ENCODE peak calls at places on chromosome 6, in six cellular contexts. N is psoas muscle, W is WTC11, D is endothelial cell, S is ovary, B is neural crest cell. O is an unnamed sample.

GRCh38 chr6:56243518-56244070 is 3.8 kb downstream of the COL21A1 start:
- DNase-seq in D (no peak), N (no peak), W (no peak), S (no peak), B (no peak), O (no peak)

GRCh38 chr6:94443701-94444100 is 1024.3 kb upstream of the EPHA7 start:
- DNase-seq in N (no peak), S (no peak), D (no peak), W (no peak), B (no peak), O (no peak)

GRCh38 chr6:139482184-139482751 is 107.8 kb upstream of the CITED2 start:
- DNase-seq in N (no peak), W (no peak), S (no peak), B (no peak), D (no peak), O (no peak)

GRCh38 chr6:5053038-5053437 is 32.1 kb upstream of the PPP1R3G start:
- DNase-seq in D (no peak), N (no peak), S (no peak), W (no peak), B (no peak), O (no peak)

GRCh38 chr6:117399924-117400323 is 25.8 kb downstream of the ROS1 start:
- DNase-seq in N (no peak), D (no peak), W (no peak), B (no peak), S (no peak), O (no peak)

GRCh38 chr6:13431861-13432465 is 55.4 kb downstream of the GFOD1 start:
- DNase-seq in N (no peak), S (no peak), W (no peak), B (no peak), D (no peak), O (no peak)

GRCh38 chr6:154593122-154593521 is 82.6 kb upstream of the CNKSR3 start:
- DNase-seq in B (no peak), D (no peak), N (no peak), W (no peak), S (no peak), O (no peak)

GRCh38 chr6:158629376-158630221 is 14.9 kb downstream of the DYNLT1 start:
- DNase-seq in B (no peak), N (peak; percentile 39), D (no peak), S (peak; percentile 23), W (peak; percentile 57), O (no peak)

GRCh38 chr6:107845777-107846176 is 21.7 kb upstream of the SCML4 start:
- DNase-seq in N (no peak), D (no peak), S (no peak), B (no peak), W (no peak), O (no peak)

GRCh38 chr6:117352466-117353081 is 73.2 kb downstream of the ROS1 start:
- DNase-seq in S (no peak), W (no peak), D (no peak), B (no peak), N (no peak), O (no peak)

GRCh38 chr6:48826884-48827701 is 636.0 kb downstream of the MMUT start:
- DNase-seq in D (no peak), S (no peak), N (no peak), W (no peak), B (no peak), O (peak; percentile 85)

GRCh38 chr6:126539022-126539421 is 199.1 kb downstream of the CENPW start:
- DNase-seq in S (no peak), D (no peak), N (no peak), W (no peak), B (no peak), O (no peak)

GRCh38 chr6:90429713-90430112 is 133.1 kb upstream of the BACH2 start:
- DNase-seq in B (no peak), S (no peak), D (no peak), W (no peak), N (no peak), O (no peak)

GRCh38 chr6:98724537-98724936 is 109.8 kb upstream of the POU3F2 start:
- DNase-seq in D (no peak), W (no peak), B (no peak), S (no peak), N (no peak), O (peak; percentile 23)

GRCh38 chr6:26311012-26311384 is 54.0 kb upstream of the BTN3A2 start:
- DNase-seq in N (no peak), B (no peak), S (peak; percentile 42), W (peak; percentile 51), D (no peak), O (no peak)

GRCh38 chr6:11197175-11197535 is 35.3 kb downstream of the NEDD9 start:
- DNase-seq in N (no peak), S (no peak), W (no peak), D (no peak), B (no peak), O (peak; percentile 95)

GRCh38 chr6:132369526-132369925 is 31.7 kb downstream of the MOXD1 start:
- DNase-seq in B (no peak), S (no peak), W (no peak), N (no peak), D (no peak), O (no peak)

GRCh38 chr6:108477034-108477433 is 83.7 kb upstream of the FOXO3 start:
- DNase-seq in D (no peak), S (no peak), N (no peak), B (no peak), W (no peak), O (no peak)

GRCh38 chr6:53300656-53301551 is 47.8 kb downstream of the ELOVL5 start:
- DNase-seq in D (no peak), W (no peak), N (no peak), S (no peak), B (no peak), O (peak; percentile 73)

GRCh38 chr6:113763883-113764282 is 93.3 kb upstream of the MARCKS start:
- DNase-seq in B (no peak), S (no peak), D (no peak), W (no peak), N (no peak), O (no peak)

DNA sequence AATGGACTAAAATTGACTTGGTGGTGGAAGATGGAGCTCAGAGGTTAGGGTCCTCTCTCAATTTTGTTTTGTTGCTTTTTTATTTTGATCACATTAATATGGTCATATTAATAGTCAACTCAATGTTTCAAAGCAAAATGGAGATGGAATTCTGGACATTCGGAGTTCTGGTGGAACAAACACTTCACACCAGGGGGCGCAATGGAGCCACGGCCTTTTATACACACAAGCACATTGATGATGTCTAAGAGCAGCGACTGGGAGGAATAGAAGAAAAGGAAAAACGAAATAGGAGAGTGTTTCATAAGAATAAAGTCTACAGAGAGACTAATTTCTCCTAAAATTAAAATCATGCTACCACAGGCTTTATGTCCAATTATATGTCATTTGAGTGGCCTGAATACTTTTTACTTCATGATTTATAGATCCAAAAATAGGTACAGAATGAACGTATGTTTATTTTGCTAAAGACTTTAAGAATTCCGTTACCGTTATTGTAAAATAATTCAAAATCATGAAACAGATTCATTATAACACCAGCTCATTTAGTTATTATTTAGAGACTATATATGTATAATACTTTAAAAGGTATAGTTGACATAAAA is 197.6 kb upstream of the SASH1 start:
- DNase-seq in S (peak; percentile 70), N (peak; percentile 75), W (peak; percentile 78), B (peak; percentile 87), D (peak; percentile 73), O (no peak)
- TF ChIP-seq CTCF in S (peak; percentile 43), N (peak; percentile 78), W (peak; percentile 82), B (peak; percentile 91), D (peak; percentile 81), O (peak; percentile 89)

GRCh38 chr6:21594427-21595264 is 1.1 kb downstream of the SOX4 start:
- DNase-seq in D (peak; percentile 38), W (peak; percentile 21), S (peak; percentile 62), B (peak; percentile 26), N (peak; percentile 56), O (no peak)
- TF ChIP-seq CTCF in D (no peak), W (no peak), S (no peak), B (no peak), N (no peak), O (no peak)

GRCh38 chr6:100116409-100117194 is 122.6 kb upstream of the MCHR2 start:
- DNase-seq in B (peak; percentile 38), N (no peak), D (peak; percentile 55), S (no peak), W (peak; percentile 43), O (peak; percentile 52)
- TF ChIP-seq CTCF in B (peak; percentile 90), N (peak; percentile 77), D (peak; percentile 64), S (no peak), W (peak; percentile 58), O (peak; percentile 81)

GRCh38 chr6:168031411-168032382 is 34.2 kb downstream of the KIF25 start:
- DNase-seq in N (no peak), S (no peak), W (no peak), D (no peak), B (no peak), O (no peak)

GRCh38 chr6:168030881-168031280 is 33.4 kb downstream of the KIF25 start:
- DNase-seq in N (no peak), B (no peak), W (no peak), S (no peak), D (no peak), O (no peak)

GRCh38 chr6:168030218-168030693 is 32.8 kb downstream of the KIF25 start:
- DNase-seq in W (no peak), B (no peak), D (no peak), N (no peak), S (no peak), O (no peak)

GRCh38 chr6:168033791-168034190 is 36.3 kb downstream of the KIF25 start:
- DNase-seq in S (no peak), N (no peak), B (no peak), W (no peak), D (no peak), O (no peak)

DNA sequence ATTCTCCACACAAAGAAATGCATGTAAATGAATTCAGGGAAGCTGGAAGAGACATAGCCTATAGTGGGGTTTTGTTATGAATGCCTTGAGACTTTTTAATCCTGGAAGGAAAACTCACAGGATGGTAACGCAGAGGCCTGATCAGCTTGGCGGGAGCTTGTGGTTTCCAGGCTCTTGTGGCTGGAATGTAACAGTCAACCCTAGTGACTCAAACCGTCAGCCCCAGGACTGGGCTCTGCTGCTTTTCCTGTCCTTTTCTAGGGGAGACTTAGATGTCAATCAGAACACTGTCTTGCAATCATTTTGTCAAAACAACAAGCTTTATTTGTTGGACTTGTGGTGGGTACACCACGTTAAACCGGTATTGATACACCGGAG is 34.9 kb downstream of the KIF25 start:
- DNase-seq in N (no peak), D (no peak), W (no peak), B (no peak), S (no peak), O (peak; percentile 52)
- TF ChIP-seq CTCF in N (peak; percentile 12), D (no peak), W (no peak), B (no peak), S (no peak), O (peak; percentile 55)

DNA sequence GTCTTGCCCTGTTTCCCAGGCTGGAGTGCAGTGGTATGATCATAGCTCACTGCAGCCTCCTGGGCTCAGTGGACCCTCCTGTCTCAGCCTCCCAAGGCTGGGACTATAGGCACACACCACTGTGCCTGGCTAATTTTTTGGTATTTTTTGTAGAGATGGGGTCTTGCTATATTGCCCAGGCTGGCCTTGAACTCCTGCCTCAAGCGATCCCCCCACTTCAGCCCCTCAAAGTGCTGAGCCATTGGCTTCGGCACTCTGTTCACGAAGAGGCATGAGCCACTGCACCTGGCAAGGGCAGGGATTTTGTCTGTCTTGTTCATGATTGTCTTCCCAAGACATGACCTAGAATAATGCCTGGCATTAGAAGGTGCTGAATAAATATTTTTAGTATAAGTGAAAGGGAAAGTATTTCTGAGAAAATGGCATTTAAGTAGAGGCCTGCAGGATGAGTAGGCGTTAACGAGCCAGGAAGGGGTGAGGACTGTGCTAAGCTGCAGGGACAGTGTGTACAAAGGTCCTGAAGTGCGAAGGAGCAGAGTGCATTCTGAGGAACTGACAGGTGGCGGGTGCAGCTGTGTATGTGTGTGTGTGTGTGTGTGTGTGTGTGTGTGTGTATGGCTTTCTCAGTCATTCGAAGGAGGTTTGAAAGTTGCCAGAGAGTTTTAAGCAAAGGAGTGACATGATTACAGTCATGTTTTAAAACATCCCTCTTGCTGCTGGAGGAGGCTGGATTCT is 43.0 kb downstream of the VEGFA start:
- DNase-seq in B (no peak), N (no peak), W (no peak), S (no peak), D (no peak), O (no peak)
- TF ChIP-seq CTCF in B (no peak), N (no peak), W (no peak), S (no peak), D (no peak), O (no peak)

O was measured in retinal pigment epithelial cell.